ENCODE peak calls at places on chromosomes 7 and 10, in eight cellular contexts. M is ovary; W is neural progenitor cell; X is breast epithelium; L is left ventricle myocardium inferior; G is OCI-LY7; F is CD8-positive, alpha-beta T cell; R is IMR-90. V is an unnamed sample. For H3K36me3, the result is how much of the 10 kb centered on the place peaks cover.

GRCh38 chr7:6026011-6026819 is 5.0 kb upstream of the ANKRD61 start:
- DNase-seq in F (peak), G (peak), W (peak), M (no peak), L (peak), R (peak), X (no peak), V (peak)

GRCh38 chr7:64881461-64882287 is 21.4 kb upstream of the ZNF273 start:
- DNase-seq in X (no peak), F (no peak), L (no peak), G (no peak), W (no peak), M (no peak), R (no peak), V (no peak)

GRCh38 chr10:99366666-99367065 is 37.5 kb downstream of the CNNM1 start:
- DNase-seq in G (no peak), X (no peak), M (no peak), W (no peak), F (no peak), R (no peak), L (no peak), V (no peak)

GRCh38 chr10:71342850-71343773 is 24.1 kb downstream of the SLC29A3 start:
- DNase-seq in L (no peak), M (no peak), X (no peak), R (peak), G (no peak), F (no peak), W (no peak), V (no peak)

GRCh38 chr10:132681858-132682755 is 103.8 kb downstream of the NKX6-2 start:
- DNase-seq in F (no peak), X (no peak), L (no peak), G (no peak), R (no peak), W (no peak), M (no peak), V (no peak)

GRCh38 chr7:2632717-2633537 is 1.1 kb downstream of the TTYH3 start:
- DNase-seq in R (peak), F (no peak), M (peak), G (peak), W (peak), L (peak), X (no peak), V (peak)

GRCh38 chr7:107678110-107678753 is 17.6 kb downstream of the SLC26A4 start:
- DNase-seq in R (no peak), L (no peak), F (no peak), M (no peak), X (no peak), G (peak), W (no peak), V (no peak)

GRCh38 chr7:133853706-133854276 is 273.3 kb upstream of the LRGUK start:
- DNase-seq in G (peak), R (peak), X (peak), W (peak), F (no peak), L (no peak), M (no peak), V (no peak)

GRCh38 chr10:83127942-83128575 is 1011.2 kb upstream of the GHITM start:
- DNase-seq in W (no peak), G (no peak), F (no peak), X (no peak), M (no peak), L (no peak), R (no peak), V (no peak)

GRCh38 chr7:141074162-141074989 is 512 bp downstream of the TMEM178B start:
- DNase-seq in L (no peak), R (no peak), X (no peak), W (peak), F (no peak), M (no peak), G (no peak), V (peak)

GRCh38 chr10:122117475-122117874 is 128.5 kb downstream of the TACC2 start:
- DNase-seq in W (no peak), X (no peak), L (no peak), G (no peak), F (no peak), R (no peak), M (no peak), V (no peak)

GRCh38 chr10:71075759-71076472 is 136.5 kb upstream of the UNC5B start:
- DNase-seq in F (no peak), X (peak), W (no peak), M (peak), L (no peak), G (no peak), R (no peak), V (peak)

GRCh38 chr7:51034531-51035264 is 252.0 kb upstream of the GRB10 start:
- DNase-seq in R (peak), W (peak), X (no peak), M (no peak), G (no peak), L (no peak), F (no peak), V (no peak)

GRCh38 chr10:116331815-116332214 is 7.6 kb downstream of the CCDC172 start:
- DNase-seq in R (no peak), X (no peak), G (no peak), M (no peak), F (no peak), W (no peak), L (no peak), V (no peak)

GRCh38 chr10:99966306-99966705 is 43.4 kb downstream of the DNMBP start:
- DNase-seq in W (no peak), L (no peak), F (no peak), R (peak), G (no peak), M (no peak), X (no peak), V (peak)

GRCh38 chr10:123245264-123245663 is 91.1 kb downstream of the BUB3 start:
- DNase-seq in X (no peak), R (no peak), M (no peak), W (peak), F (no peak), L (no peak), G (no peak), V (no peak)

GRCh38 chr7:25940086-25940906 is 211.7 kb upstream of the NFE2L3 start:
- DNase-seq in F (no peak), L (no peak), G (no peak), M (no peak), X (no peak), R (no peak), W (peak), V (no peak)

GRCh38 chr10:42975558-42976352 is 101.1 kb upstream of the RET start:
- DNase-seq in M (no peak), L (no peak), W (no peak), F (no peak), R (no peak), X (peak), G (peak), V (peak)

GRCh38 chr10:73798927-73799563 is 12.4 kb downstream of the NDST2 start:
- DNase-seq in G (no peak), R (no peak), W (no peak), M (no peak), F (no peak), L (no peak), X (no peak), V (no peak)

GRCh38 chr10:73802276-73802991 is 9.0 kb downstream of the NDST2 start:
- DNase-seq in X (no peak), W (no peak), R (no peak), F (no peak), M (no peak), L (peak), G (no peak), V (no peak)

GRCh38 chr10:73799899-73800559 is 11.4 kb downstream of the NDST2 start:
- DNase-seq in M (no peak), X (no peak), F (no peak), L (no peak), W (no peak), G (no peak), R (no peak), V (no peak)

GRCh38 chr10:73800560-73801252 is 10.7 kb downstream of the NDST2 start:
- DNase-seq in G (no peak), F (no peak), X (no peak), M (no peak), R (no peak), W (no peak), L (peak), V (no peak)

GRCh38 chr10:73801253-73801590 is 10.2 kb downstream of the NDST2 start:
- DNase-seq in M (no peak), F (no peak), L (no peak), G (no peak), R (no peak), X (no peak), W (no peak), V (no peak)
- H3K36me3 ChIP-seq in M (under half), F (half or more), L (half or more), G (half or more), R (half or more), X (under half), W (under half), V (under half)

DNA sequence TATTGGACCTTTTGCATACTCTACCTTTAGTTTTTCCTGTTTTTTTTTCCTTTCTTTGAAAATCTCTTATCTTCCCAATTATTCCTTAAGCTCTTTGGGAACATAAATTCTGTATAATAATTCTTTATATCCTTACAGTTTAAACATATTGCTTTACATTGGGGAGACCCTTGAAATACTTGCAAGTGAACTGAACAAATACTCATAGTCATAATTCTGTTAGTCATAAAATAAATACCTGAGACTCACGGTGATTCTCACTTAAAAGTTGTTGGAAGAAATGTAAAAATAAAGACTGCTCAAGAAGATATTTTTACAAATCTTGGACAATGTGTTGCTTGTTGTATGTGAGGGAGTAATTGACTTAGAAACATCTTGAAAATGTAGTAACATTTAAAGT is 515.2 kb upstream of the POT1 start:
- DNase-seq in R (no peak), W (no peak), X (no peak), F (no peak), M (no peak), G (no peak), L (no peak), V (no peak)
- H3K4me3 ChIP-seq in R (no peak), W (no peak), X (no peak), F (no peak), M (no peak), G (no peak), L (no peak), V (no peak)

DNA sequence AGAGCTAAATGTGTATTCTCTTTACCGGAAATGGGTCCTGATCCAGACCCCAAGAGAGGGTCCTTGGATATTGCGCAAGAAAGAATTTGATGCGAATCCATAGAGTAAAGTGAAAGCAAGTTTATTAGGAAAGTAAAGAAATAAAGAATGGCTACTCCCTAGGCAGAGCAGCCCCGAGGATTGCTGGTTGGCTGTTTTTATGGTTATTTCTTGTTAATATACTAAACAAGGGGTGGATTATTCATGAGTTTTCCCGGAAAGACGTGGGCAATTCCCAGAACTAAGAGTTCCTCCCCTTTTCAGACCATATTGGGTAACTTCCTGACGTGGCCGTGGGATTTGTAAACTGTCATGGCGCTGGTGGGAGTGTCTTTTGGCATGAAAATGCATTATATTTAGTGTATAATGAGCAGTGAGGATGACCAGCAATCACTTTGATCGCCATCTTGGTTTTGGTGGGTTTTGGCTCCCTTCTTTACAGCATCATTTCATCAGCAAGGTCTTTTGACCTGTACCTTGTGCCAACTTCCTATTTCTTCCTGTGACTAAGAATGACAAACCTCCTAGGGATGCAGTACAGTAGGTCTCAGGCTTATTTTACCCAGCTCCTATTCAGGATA is 60.4 kb downstream of the ARL4A start:
- DNase-seq in W (no peak), L (no peak), M (no peak), F (no peak), R (peak), X (no peak), G (no peak), V (no peak)
- H3K27ac ChIP-seq in W (no peak), L (no peak), M (no peak), F (no peak), R (no peak), X (no peak), G (no peak), V (no peak)

GRCh38 chr10:32015386-32015785 is 40.8 kb downstream of the KIF5B start:
- DNase-seq in G (no peak), F (no peak), X (no peak), L (no peak), R (no peak), M (no peak), W (no peak), V (no peak)
- H3K36me3 ChIP-seq in G (half or more), F (under half), X (under half), L (half or more), R (half or more), M (under half), W (half or more), V (half or more)

GRCh38 chr10:6008497-6009142 is 31.3 kb upstream of the IL15RA start:
- DNase-seq in X (no peak), F (no peak), L (no peak), R (peak), M (no peak), W (no peak), G (no peak), V (no peak)
- H3K4me3 ChIP-seq in X (peak), F (no peak), L (peak), R (peak), M (no peak), W (no peak), G (no peak), V (no peak)

GRCh38 chr7:75040512-75040911 is 33.1 kb downstream of the RCC1L start:
- DNase-seq in G (no peak), F (no peak), L (no peak), X (no peak), W (no peak), M (no peak), R (no peak), V (no peak)

GRCh38 chr7:75039709-75040108 is 33.9 kb downstream of the RCC1L start:
- DNase-seq in W (no peak), M (no peak), R (no peak), F (no peak), X (no peak), G (no peak), L (no peak), V (no peak)

GRCh38 chr7:75042831-75043703 is 30.5 kb downstream of the RCC1L start:
- DNase-seq in X (no peak), L (no peak), W (no peak), F (no peak), M (no peak), G (no peak), R (no peak), V (no peak)

GRCh38 chr7:75039166-75039565 is 34.4 kb downstream of the RCC1L start:
- DNase-seq in X (no peak), F (no peak), M (no peak), G (no peak), R (peak), W (no peak), L (no peak), V (no peak)

DNA sequence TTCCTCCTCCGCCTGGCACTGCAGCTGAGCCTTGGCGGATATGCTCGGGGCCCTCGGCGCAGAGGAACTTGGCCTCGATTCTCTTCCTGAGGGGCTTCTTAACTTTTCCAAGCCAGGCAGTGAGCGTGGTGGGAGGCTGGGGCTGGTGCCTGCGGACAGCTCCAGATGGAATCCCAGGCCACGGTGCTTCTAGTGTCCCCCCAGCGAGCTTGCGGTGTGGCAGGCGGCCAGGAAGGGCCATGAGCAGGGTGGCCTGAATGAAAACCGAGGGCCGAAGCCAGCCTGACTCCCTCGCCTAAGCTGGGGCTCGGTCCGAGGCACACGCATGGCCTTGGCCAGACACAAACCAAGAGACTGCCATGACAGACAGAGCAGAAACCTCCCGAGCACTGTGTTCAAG is 31.3 kb downstream of the RCC1L start:
- DNase-seq in G (no peak), F (no peak), X (no peak), W (no peak), M (peak), L (no peak), R (no peak), V (no peak)
- H3K27ac ChIP-seq in G (no peak), F (no peak), X (peak), W (no peak), M (no peak), L (no peak), R (no peak), V (no peak)

DNA sequence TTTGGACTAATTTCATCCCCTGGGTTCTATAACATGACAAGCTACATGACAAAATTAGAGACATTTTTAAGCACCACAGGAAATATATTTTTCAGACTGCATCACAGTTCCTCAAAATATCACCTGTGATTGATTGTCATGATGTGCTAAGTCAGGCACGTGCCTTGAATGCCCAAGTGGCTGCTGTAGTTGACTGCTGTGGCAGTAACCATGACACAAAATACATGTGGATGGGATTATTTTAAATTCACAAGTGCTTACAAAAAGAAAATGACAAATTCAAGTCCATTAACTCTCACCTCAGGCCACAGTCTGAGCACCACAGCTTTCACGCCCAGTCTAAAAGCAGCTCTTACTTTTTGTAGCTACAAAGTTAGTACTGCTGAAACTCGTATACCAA is 45.5 kb downstream of the TNPO3 start:
- DNase-seq in L (no peak), X (no peak), F (no peak), R (no peak), G (peak), W (no peak), M (no peak), V (no peak)
- H3K36me3 ChIP-seq in L (under half), X (under half), F (under half), R (under half), G (half or more), W (under half), M (under half), V (under half)

GRCh38 chr10:80409121-80409520 is 770 bp downstream of the PRXL2A start:
- DNase-seq in W (no peak), G (no peak), X (no peak), M (no peak), L (no peak), F (no peak), R (no peak), V (no peak)
- H3K4me3 ChIP-seq in W (peak), G (no peak), X (peak), M (peak), L (peak), F (peak), R (no peak), V (no peak)